ENCODE peak calls at places on chromosomes 13 and 19, in seven cellular contexts. P, X, J, S, H, T and M are unnamed samples.

GRCh38 chr19:19537321-19538048 is 580 bp upstream of the CILP2 start:
- DNase-seq in P (no peak), X (peak), J (peak), S (no peak), H (no peak), T (no peak), M (no peak)

GRCh38 chr19:33690461-33691427 is 69.0 kb downstream of the CHST8 start:
- DNase-seq in P (no peak), X (peak), J (peak), S (no peak), H (no peak), T (peak), M (no peak)

GRCh38 chr19:30666301-30666803 is 294.2 kb downstream of the ZNF536 start:
- DNase-seq in P (peak), X (peak), J (peak), S (peak), H (peak), T (peak), M (peak)

GRCh38 chr13:112165712-112166111 is 98.8 kb downstream of the SOX1 start:
- DNase-seq in P (no peak), X (no peak), J (no peak), S (no peak), H (no peak), T (no peak), M (no peak)

GRCh38 chr19:55611983-55612645 is 6.7 kb downstream of the ZNF865 start:
- DNase-seq in P (no peak), X (no peak), J (no peak), S (no peak), H (no peak), T (no peak), M (no peak)

GRCh38 chr19:43467730-43468129 is 2.3 kb upstream of the LYPD3 start:
- DNase-seq in P (peak), X (no peak), J (peak), S (no peak), H (no peak), T (no peak), M (peak)

GRCh38 chr13:31409678-31410356 is 210.0 kb downstream of the B3GLCT start:
- DNase-seq in P (no peak), X (peak), J (peak), S (peak), H (no peak), T (peak), M (no peak)

GRCh38 chr13:50170447-50171037 is 155.3 kb downstream of the KCNRG start:
- DNase-seq in P (peak), X (no peak), J (no peak), S (no peak), H (no peak), T (no peak), M (peak)

GRCh38 chr13:23709521-23709920 is 139.3 kb downstream of the TNFRSF19 start:
- DNase-seq in P (peak), X (no peak), J (no peak), S (no peak), H (no peak), T (peak), M (peak)

GRCh38 chr19:13986348-13986904 is 19.7 kb downstream of the RFX1 start:
- DNase-seq in P (peak), X (peak), J (no peak), S (peak), H (peak), T (peak), M (peak)